ENCODE peak calls at places on chromosomes 16 and 17, in seven cellular contexts. L, F, G, U, B, K and Y are unnamed samples.

GRCh38 chr16:86531193-86531550 is 20.8 kb downstream of the FOXF1 start:
- DNase-seq in L (no peak), F (peak; percentile 57), G (no peak), U (no peak), B (peak; percentile 50), K (no peak), Y (no peak)

GRCh38 chr17:5355416-5356129 is 63.9 kb downstream of the NUP88 start:
- DNase-seq in L (no peak), F (no peak), G (no peak), U (no peak), B (no peak), K (no peak), Y (no peak)

GRCh38 chr17:13088666-13089065 is 70.8 kb upstream of the ELAC2 start:
- DNase-seq in L (no peak), F (no peak), G (no peak), U (no peak), B (no peak), K (no peak), Y (no peak)

GRCh38 chr17:68790931-68791330 is 164.3 kb downstream of the ABCA8 start:
- DNase-seq in L (no peak), F (peak; percentile 22), G (no peak), U (no peak), B (peak; percentile 62), K (no peak), Y (no peak)

GRCh38 chr17:56031636-56032035 is 121.6 kb upstream of the ANKFN1 start:
- DNase-seq in L (no peak), F (no peak), G (no peak), U (no peak), B (no peak), K (no peak), Y (no peak)

GRCh38 chr16:56372938-56373337 is 52.4 kb downstream of the AMFR start:
- DNase-seq in L (no peak), F (no peak), G (no peak), U (no peak), B (no peak), K (no peak), Y (no peak)

GRCh38 chr16:81461756-81462155 is 17.1 kb downstream of the CMIP start:
- DNase-seq in L (no peak), F (no peak), G (no peak), U (no peak), B (no peak), K (no peak), Y (no peak)

GRCh38 chr16:54584121-54584520 is 297.5 kb upstream of the IRX3 start:
- DNase-seq in L (no peak), F (no peak), G (no peak), U (no peak), B (no peak), K (no peak), Y (no peak)

GRCh38 chr17:58233547-58233946 is 4.8 kb upstream of the LPO start:
- DNase-seq in L (no peak), F (no peak), G (no peak), U (no peak), B (no peak), K (peak; percentile 53), Y (no peak)

GRCh38 chr16:84460406-84461028 is 43.9 kb downstream of the MEAK7 start:
- DNase-seq in L (no peak), F (no peak), G (no peak), U (no peak), B (no peak), K (no peak), Y (no peak)

GRCh38 chr16:14491831-14492529 is 138.1 kb downstream of the PARN start:
- DNase-seq in L (no peak), F (no peak), G (no peak), U (no peak), B (no peak), K (no peak), Y (no peak)

GRCh38 chr17:67108411-67108810 is 64.1 kb downstream of the CACNG1 start:
- DNase-seq in L (no peak), F (no peak), G (no peak), U (no peak), B (no peak), K (no peak), Y (no peak)

GRCh38 chr17:1111599-1112443 is 68.0 kb downstream of the ABR start:
- DNase-seq in L (no peak), F (peak; percentile 60), G (no peak), U (no peak), B (peak; percentile 56), K (no peak), Y (no peak)

GRCh38 chr17:65292430-65292829 is 155.3 kb downstream of the RGS9 start:
- DNase-seq in L (no peak), F (no peak), G (no peak), U (no peak), B (no peak), K (no peak), Y (no peak)

GRCh38 chr16:21986692-21987246 is 14.1 kb downstream of the PDZD9 start:
- DNase-seq in L (no peak), F (no peak), G (no peak), U (no peak), B (no peak), K (no peak), Y (no peak)

GRCh38 chr16:11601911-11602310 is 15.2 kb upstream of the LITAF start:
- DNase-seq in L (no peak), F (no peak), G (no peak), U (no peak), B (no peak), K (no peak), Y (no peak)

GRCh38 chr17:59842901-59843652 is 49.7 kb downstream of the TUBD1 start:
- DNase-seq in L (no peak), F (peak; percentile 76), G (no peak), U (no peak), B (no peak), K (no peak), Y (no peak)

GRCh38 chr16:4602330-4602729 is 12.4 kb downstream of the UBALD1 start:
- DNase-seq in L (no peak), F (no peak), G (no peak), U (no peak), B (no peak), K (no peak), Y (no peak)

GRCh38 chr17:6475411-6475810 is 31.2 kb downstream of the PIMREG start:
- DNase-seq in L (peak; percentile 80), F (no peak), G (no peak), U (no peak), B (no peak), K (no peak), Y (no peak)

GRCh38 chr17:70288540-70289290 is 119.4 kb downstream of the KCNJ2 start:
- DNase-seq in L (no peak), F (no peak), G (no peak), U (no peak), B (no peak), K (no peak), Y (no peak)

GRCh38 chr17:47276868-47277267 is 23.2 kb downstream of the ITGB3 start:
- DNase-seq in L (peak; percentile 86), F (peak; percentile 46), G (no peak), U (no peak), B (peak; percentile 88), K (no peak), Y (no peak)

GRCh38 chr17:73335591-73336503 is 24.0 kb upstream of the CDC42EP4 start:
- DNase-seq in L (no peak), F (peak; percentile 66), G (no peak), U (no peak), B (no peak), K (no peak), Y (no peak)